ENCODE peak calls at places on chromosomes 16 and 17, in seven cellular contexts. One of them, this sample, is unnamed.
A peak's percentile ranks its signal among the peaks of the same experiment; 100 is the strongest.

GRCh38 chr17:72388765-72389473 is 268.1 kb downstream of the SOX9 start:
- DNase-seq in NAMALWA: peak; percentile 33
- DNase-seq in PC-9: peak; percentile 89
- DNase-seq in GM03348: no peak
- DNase-seq in SK-MEL-5: peak; percentile 45
- DNase-seq in HuH-7: peak; percentile 62
- DNase-seq in stimulated activated CD8-positive, alpha-beta memory T cell treated with anti-CD3 and anti-CD28 coated beads, Interleukin-7, amount 100 ng/mL, for 24 hours: no peak
- DNase-seq in this sample: no peak

GRCh38 chr17:4796550-4796915 is 569 bp downstream of the PSMB6 start:
- DNase-seq in stimulated activated CD8-positive, alpha-beta memory T cell treated with anti-CD3 and anti-CD28 coated beads, Interleukin-7, amount 100 ng/mL, for 24 hours: no peak
- DNase-seq in NAMALWA: peak; percentile 39
- DNase-seq in HuH-7: no peak
- DNase-seq in SK-MEL-5: peak; percentile 63
- DNase-seq in GM03348: peak; percentile 74
- DNase-seq in PC-9: no peak
- DNase-seq in this sample: no peak

GRCh38 chr17:76022973-76023899 is 3.9 kb downstream of the EVPL start:
- DNase-seq in SK-MEL-5: no peak
- DNase-seq in PC-9: no peak
- DNase-seq in NAMALWA: no peak
- DNase-seq in GM03348: no peak
- DNase-seq in HuH-7: no peak
- DNase-seq in stimulated activated CD8-positive, alpha-beta memory T cell treated with anti-CD3 and anti-CD28 coated beads, Interleukin-7, amount 100 ng/mL, for 24 hours: no peak
- DNase-seq in this sample: no peak

GRCh38 chr16:11624645-11625607 is 38.2 kb upstream of the LITAF start:
- DNase-seq in PC-9: no peak
- DNase-seq in SK-MEL-5: no peak
- DNase-seq in stimulated activated CD8-positive, alpha-beta memory T cell treated with anti-CD3 and anti-CD28 coated beads, Interleukin-7, amount 100 ng/mL, for 24 hours: no peak
- DNase-seq in HuH-7: no peak
- DNase-seq in NAMALWA: no peak
- DNase-seq in GM03348: peak; percentile 41
- DNase-seq in this sample: no peak

GRCh38 chr16:82160226-82160625 is 9.8 kb downstream of the MPHOSPH6 start:
- DNase-seq in stimulated activated CD8-positive, alpha-beta memory T cell treated with anti-CD3 and anti-CD28 coated beads, Interleukin-7, amount 100 ng/mL, for 24 hours: no peak
- DNase-seq in GM03348: no peak
- DNase-seq in PC-9: no peak
- DNase-seq in NAMALWA: no peak
- DNase-seq in HuH-7: no peak
- DNase-seq in SK-MEL-5: no peak
- DNase-seq in this sample: no peak

GRCh38 chr17:76957600-76958464 is 89.6 kb downstream of the MGAT5B start:
- DNase-seq in stimulated activated CD8-positive, alpha-beta memory T cell treated with anti-CD3 and anti-CD28 coated beads, Interleukin-7, amount 100 ng/mL, for 24 hours: no peak
- DNase-seq in GM03348: peak; percentile 60
- DNase-seq in PC-9: no peak
- DNase-seq in NAMALWA: peak; percentile 94
- DNase-seq in SK-MEL-5: no peak
- DNase-seq in HuH-7: no peak
- DNase-seq in this sample: no peak

GRCh38 chr17:44384823-44385286 is 4.6 kb downstream of the ITGA2B start:
- DNase-seq in NAMALWA: no peak
- DNase-seq in GM03348: peak; percentile 44
- DNase-seq in HuH-7: no peak
- DNase-seq in SK-MEL-5: no peak
- DNase-seq in stimulated activated CD8-positive, alpha-beta memory T cell treated with anti-CD3 and anti-CD28 coated beads, Interleukin-7, amount 100 ng/mL, for 24 hours: no peak
- DNase-seq in PC-9: no peak
- DNase-seq in this sample: no peak

GRCh38 chr16:79247386-79247785 is 353.2 kb downstream of the MAF start:
- DNase-seq in SK-MEL-5: no peak
- DNase-seq in PC-9: no peak
- DNase-seq in HuH-7: no peak
- DNase-seq in stimulated activated CD8-positive, alpha-beta memory T cell treated with anti-CD3 and anti-CD28 coated beads, Interleukin-7, amount 100 ng/mL, for 24 hours: no peak
- DNase-seq in NAMALWA: no peak
- DNase-seq in GM03348: no peak
- DNase-seq in this sample: no peak

GRCh38 chr16:66622863-66623262 is 18.4 kb downstream of the CMTM3 start:
- DNase-seq in HuH-7: no peak
- DNase-seq in PC-9: no peak
- DNase-seq in NAMALWA: no peak
- DNase-seq in SK-MEL-5: no peak
- DNase-seq in GM03348: no peak
- DNase-seq in stimulated activated CD8-positive, alpha-beta memory T cell treated with anti-CD3 and anti-CD28 coated beads, Interleukin-7, amount 100 ng/mL, for 24 hours: no peak
- DNase-seq in this sample: no peak

GRCh38 chr17:57662644-57663308 is 82.3 kb downstream of the CCDC182 start:
- DNase-seq in GM03348: peak; percentile 99
- DNase-seq in PC-9: peak; percentile 95
- DNase-seq in stimulated activated CD8-positive, alpha-beta memory T cell treated with anti-CD3 and anti-CD28 coated beads, Interleukin-7, amount 100 ng/mL, for 24 hours: no peak
- DNase-seq in NAMALWA: peak; percentile 89
- DNase-seq in SK-MEL-5: peak; percentile 28
- DNase-seq in HuH-7: peak; percentile 26
- DNase-seq in this sample: no peak

GRCh38 chr17:13003927-13004326 is 13.9 kb downstream of the ELAC2 start:
- DNase-seq in HuH-7: no peak
- DNase-seq in GM03348: no peak
- DNase-seq in NAMALWA: no peak
- DNase-seq in SK-MEL-5: no peak
- DNase-seq in PC-9: no peak
- DNase-seq in stimulated activated CD8-positive, alpha-beta memory T cell treated with anti-CD3 and anti-CD28 coated beads, Interleukin-7, amount 100 ng/mL, for 24 hours: no peak
- DNase-seq in this sample: no peak

GRCh38 chr17:76684756-76685155 is 26.0 kb downstream of the MXRA7 start:
- DNase-seq in PC-9: no peak
- DNase-seq in GM03348: no peak
- DNase-seq in SK-MEL-5: no peak
- DNase-seq in stimulated activated CD8-positive, alpha-beta memory T cell treated with anti-CD3 and anti-CD28 coated beads, Interleukin-7, amount 100 ng/mL, for 24 hours: no peak
- DNase-seq in HuH-7: no peak
- DNase-seq in NAMALWA: no peak
- DNase-seq in this sample: no peak

GRCh38 chr16:83002351-83003334 is 375.9 kb downstream of the CDH13 start:
- DNase-seq in HuH-7: no peak
- DNase-seq in NAMALWA: no peak
- DNase-seq in stimulated activated CD8-positive, alpha-beta memory T cell treated with anti-CD3 and anti-CD28 coated beads, Interleukin-7, amount 100 ng/mL, for 24 hours: no peak
- DNase-seq in SK-MEL-5: no peak
- DNase-seq in GM03348: no peak
- DNase-seq in PC-9: no peak
- DNase-seq in this sample: no peak

GRCh38 chr16:106623-107324 is 28.7 kb downstream of the MPG start:
- DNase-seq in GM03348: peak; percentile 88
- DNase-seq in HuH-7: peak; percentile 53
- DNase-seq in NAMALWA: peak; percentile 85
- DNase-seq in stimulated activated CD8-positive, alpha-beta memory T cell treated with anti-CD3 and anti-CD28 coated beads, Interleukin-7, amount 100 ng/mL, for 24 hours: no peak
- DNase-seq in PC-9: peak; percentile 59
- DNase-seq in SK-MEL-5: peak; percentile 76
- DNase-seq in this sample: peak; percentile 79

GRCh38 chr16:57185446-57185944 is 344 bp downstream of the PSME3IP1 start:
- DNase-seq in HuH-7: peak; percentile 22
- DNase-seq in PC-9: peak; percentile 51
- DNase-seq in SK-MEL-5: peak; percentile 31
- DNase-seq in NAMALWA: no peak
- DNase-seq in stimulated activated CD8-positive, alpha-beta memory T cell treated with anti-CD3 and anti-CD28 coated beads, Interleukin-7, amount 100 ng/mL, for 24 hours: peak; percentile 13
- DNase-seq in GM03348: peak; percentile 53
- DNase-seq in this sample: peak; percentile 38

GRCh38 chr17:2849327-2849670 is 53.1 kb downstream of the RAP1GAP2 start:
- DNase-seq in GM03348: no peak
- DNase-seq in NAMALWA: no peak
- DNase-seq in stimulated activated CD8-positive, alpha-beta memory T cell treated with anti-CD3 and anti-CD28 coated beads, Interleukin-7, amount 100 ng/mL, for 24 hours: no peak
- DNase-seq in SK-MEL-5: no peak
- DNase-seq in PC-9: no peak
- DNase-seq in HuH-7: no peak
- DNase-seq in this sample: no peak

GRCh38 chr17:35299108-35299507 is 56.2 kb downstream of the SLFN5 start:
- DNase-seq in GM03348: peak; percentile 20
- DNase-seq in HuH-7: no peak
- DNase-seq in stimulated activated CD8-positive, alpha-beta memory T cell treated with anti-CD3 and anti-CD28 coated beads, Interleukin-7, amount 100 ng/mL, for 24 hours: no peak
- DNase-seq in NAMALWA: no peak
- DNase-seq in SK-MEL-5: no peak
- DNase-seq in PC-9: peak; percentile 72
- DNase-seq in this sample: no peak

GRCh38 chr16:80300876-80301275 is 239.9 kb upstream of the DYNLRB2 start:
- DNase-seq in stimulated activated CD8-positive, alpha-beta memory T cell treated with anti-CD3 and anti-CD28 coated beads, Interleukin-7, amount 100 ng/mL, for 24 hours: no peak
- DNase-seq in PC-9: no peak
- DNase-seq in NAMALWA: no peak
- DNase-seq in GM03348: peak; percentile 72
- DNase-seq in SK-MEL-5: no peak
- DNase-seq in HuH-7: no peak
- DNase-seq in this sample: no peak

GRCh38 chr17:33227911-33228310 is 65.2 kb downstream of the ASIC2 start:
- DNase-seq in HuH-7: no peak
- DNase-seq in GM03348: no peak
- DNase-seq in stimulated activated CD8-positive, alpha-beta memory T cell treated with anti-CD3 and anti-CD28 coated beads, Interleukin-7, amount 100 ng/mL, for 24 hours: no peak
- DNase-seq in SK-MEL-5: no peak
- DNase-seq in PC-9: no peak
- DNase-seq in NAMALWA: no peak
- DNase-seq in this sample: no peak

GRCh38 chr16:53183442-53183841 is 128.7 kb downstream of the CHD9 start:
- DNase-seq in HuH-7: no peak
- DNase-seq in PC-9: no peak
- DNase-seq in GM03348: no peak
- DNase-seq in stimulated activated CD8-positive, alpha-beta memory T cell treated with anti-CD3 and anti-CD28 coated beads, Interleukin-7, amount 100 ng/mL, for 24 hours: no peak
- DNase-seq in SK-MEL-5: no peak
- DNase-seq in NAMALWA: no peak
- DNase-seq in this sample: no peak

GRCh38 chr17:10761281-10761680 is 31.5 kb upstream of the TMEM220 start:
- DNase-seq in NAMALWA: no peak
- DNase-seq in stimulated activated CD8-positive, alpha-beta memory T cell treated with anti-CD3 and anti-CD28 coated beads, Interleukin-7, amount 100 ng/mL, for 24 hours: no peak
- DNase-seq in SK-MEL-5: no peak
- DNase-seq in GM03348: no peak
- DNase-seq in HuH-7: no peak
- DNase-seq in PC-9: no peak
- DNase-seq in this sample: no peak

GRCh38 chr17:1036171-1036844 is 39.4 kb downstream of the TIMM22 start:
- DNase-seq in stimulated activated CD8-positive, alpha-beta memory T cell treated with anti-CD3 and anti-CD28 coated beads, Interleukin-7, amount 100 ng/mL, for 24 hours: no peak
- DNase-seq in PC-9: no peak
- DNase-seq in SK-MEL-5: no peak
- DNase-seq in HuH-7: no peak
- DNase-seq in NAMALWA: no peak
- DNase-seq in GM03348: no peak
- DNase-seq in this sample: no peak